ENCODE peak calls at places on chromosomes 3 and 15, in seven cellular contexts. W is fibroblast of lung, D is PC-9, B is PC-3, E is mammary epithelial cell, X is DND-41, R is mesendoderm. O is an unnamed sample.

GRCh38 chr3:53238881-53239280 is 16.9 kb downstream of the TKT start:
- DNase-seq in E (peak), R (no peak), X (no peak), W (no peak), B (no peak), D (no peak), O (no peak)

GRCh38 chr3:154018100-154018696 is 103.0 kb upstream of the ARHGEF26 start:
- DNase-seq in B (peak), R (peak), E (no peak), X (peak), D (peak), W (peak), O (peak)

GRCh38 chr3:106609666-106610301 is 741.0 kb upstream of the CBLB start:
- DNase-seq in B (peak), R (peak), W (peak), D (peak), X (peak), E (peak), O (peak)

GRCh38 chr15:40115670-40116093 is 7.0 kb upstream of the BMF start:
- DNase-seq in B (peak), D (peak), X (peak), E (peak), R (peak), W (no peak), O (no peak)

GRCh38 chr3:112136959-112137693 is 4.1 kb upstream of the GCSAM start:
- DNase-seq in R (peak), D (peak), E (peak), W (peak), X (no peak), B (peak), O (peak)

GRCh38 chr3:122944671-122945151 is 82.9 kb downstream of the SEMA5B start:
- DNase-seq in X (no peak), D (no peak), B (peak), R (no peak), E (peak), W (no peak), O (no peak)

GRCh38 chr3:13045904-13046568 is 27.2 kb downstream of the IQSEC1 start:
- DNase-seq in W (no peak), R (no peak), E (no peak), D (no peak), X (peak), B (no peak), O (no peak)

GRCh38 chr3:61666032-61666431 is 104.7 kb downstream of the PTPRG start:
- DNase-seq in R (no peak), D (no peak), B (no peak), X (peak), W (no peak), E (no peak), O (no peak)

GRCh38 chr3:178778579-178778978 is 242.3 kb downstream of the KCNMB2 start:
- DNase-seq in R (no peak), X (no peak), B (no peak), E (no peak), D (no peak), W (no peak), O (no peak)

GRCh38 chr15:91032919-91033803 is 10.8 kb upstream of the VPS33B start:
- DNase-seq in E (peak), X (peak), D (peak), W (no peak), R (peak), B (peak), O (peak)

GRCh38 chr3:69059688-69060087 is 7.6 kb upstream of the TMF1 start:
- DNase-seq in X (no peak), B (no peak), E (no peak), R (no peak), W (no peak), D (no peak), O (no peak)

GRCh38 chr3:69063636-69064035 is 11.5 kb upstream of the TMF1 start:
- DNase-seq in R (no peak), E (no peak), X (no peak), D (no peak), B (no peak), W (no peak), O (no peak)

GRCh38 chr3:69052567-69052898 is 400 bp upstream of the TMF1 start:
- DNase-seq in B (no peak), W (no peak), D (no peak), X (no peak), R (no peak), E (no peak), O (no peak)

GRCh38 chr3:69058947-69059224 is 6.8 kb upstream of the TMF1 start:
- DNase-seq in X (no peak), D (no peak), W (no peak), E (no peak), R (no peak), B (no peak), O (no peak)

DNA sequence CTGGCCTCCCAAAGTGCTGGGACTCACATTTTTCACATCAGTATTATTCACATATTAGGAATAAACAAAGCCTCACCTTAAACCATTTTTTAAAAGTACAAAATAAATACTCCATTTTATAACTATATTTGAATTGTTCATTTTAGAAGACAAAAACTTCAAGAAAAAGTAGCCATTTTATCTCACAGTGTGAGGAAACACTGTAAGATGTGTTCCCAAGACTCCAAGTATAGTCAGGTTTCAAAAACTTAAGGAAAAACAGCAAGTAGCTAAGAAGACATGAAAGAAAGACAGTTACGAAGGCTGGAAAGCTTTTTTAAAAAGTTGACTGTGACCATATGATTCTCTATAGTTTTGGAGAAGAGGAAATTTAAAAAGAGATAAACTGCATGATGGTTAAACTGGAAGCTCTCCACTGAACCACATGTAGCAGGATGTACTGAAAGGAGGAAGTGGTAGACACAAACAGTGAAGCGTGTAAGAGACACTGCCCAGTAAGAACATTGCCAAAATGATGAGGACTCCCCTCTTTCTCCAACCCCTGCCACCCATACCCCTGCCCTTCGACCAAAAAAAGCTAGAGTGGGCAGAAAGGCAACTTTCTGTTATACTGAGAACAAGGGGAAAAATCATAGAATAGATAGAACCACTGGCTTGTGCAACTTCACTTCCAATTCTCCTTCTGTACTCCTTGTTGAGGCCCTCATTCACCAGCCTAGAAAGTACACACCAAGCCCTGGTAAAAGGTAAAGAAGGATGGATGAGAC is 6.2 kb upstream of the TMF1 start:
- DNase-seq in W (no peak), X (peak), R (no peak), B (no peak), D (no peak), E (no peak), O (no peak)
- H3K4me2 ChIP-seq in W (no peak), X (peak), R (no peak), B (no peak), D (no peak), E (no peak), O (no peak)

DNA sequence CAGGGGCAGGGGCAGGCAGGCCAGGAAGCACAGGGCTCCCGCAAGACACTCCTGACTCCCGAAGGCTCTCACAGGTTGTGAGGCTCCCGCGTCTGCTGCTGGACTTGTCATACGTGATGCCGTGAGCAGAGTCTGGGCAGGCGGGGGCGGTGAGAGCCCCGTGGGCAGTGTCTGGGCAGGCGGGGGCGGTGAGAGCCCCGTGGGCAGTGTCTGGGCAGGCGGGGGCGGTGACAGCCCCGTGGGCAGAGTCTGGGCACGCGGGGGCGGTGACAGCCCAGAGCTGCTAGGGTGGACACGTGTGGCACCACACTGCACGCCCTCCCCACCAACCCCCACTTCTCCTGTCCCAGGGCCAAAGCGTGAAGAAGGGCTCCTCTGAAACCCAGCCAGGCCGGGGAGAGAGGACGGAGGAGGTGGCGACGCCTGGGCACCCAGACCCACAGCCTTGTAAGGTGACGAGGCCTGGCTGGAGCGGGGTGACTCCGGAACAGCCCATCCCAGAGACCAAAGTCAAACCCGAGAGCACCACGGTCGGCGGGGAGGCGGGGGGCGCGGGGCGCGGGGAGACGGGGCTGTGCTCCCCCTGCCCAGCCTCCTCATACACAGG is 35.0 kb downstream of the TNK2 start:
- DNase-seq in D (no peak), X (no peak), R (no peak), B (no peak), W (no peak), E (no peak), O (no peak)
- H3K4me2 ChIP-seq in D (peak), X (no peak), R (no peak), B (peak), W (no peak), E (no peak), O (peak)

DNA sequence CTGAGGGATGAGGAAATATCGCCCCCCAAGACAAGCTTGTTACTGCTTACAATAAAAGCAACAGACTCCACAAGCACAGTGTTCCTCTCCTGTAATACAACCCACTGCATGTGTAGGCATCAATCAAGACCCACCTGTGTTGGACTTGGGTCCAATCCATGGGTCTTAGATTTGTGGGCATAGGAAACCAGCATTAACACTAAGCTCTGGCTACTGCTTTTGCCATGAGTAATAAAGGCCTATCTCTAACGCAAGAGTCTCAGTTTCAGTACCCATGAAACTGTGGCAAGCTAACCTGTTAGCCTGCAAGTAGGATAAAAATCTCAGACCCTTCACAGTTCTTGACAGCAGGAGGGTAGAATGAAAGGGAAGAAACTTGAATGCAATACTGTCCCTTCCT is 5.2 kb upstream of the EIF1B start:
- DNase-seq in B (no peak), D (no peak), R (no peak), W (no peak), X (no peak), E (no peak), O (no peak)
- H3K4me2 ChIP-seq in B (no peak), D (no peak), R (no peak), W (no peak), X (no peak), E (no peak), O (no peak)

GRCh38 chr3:119891944-119892721 is 110.2 kb downstream of the NR1I2 start:
- DNase-seq in D (peak), X (peak), E (peak), B (peak), W (peak), R (peak), O (peak)
- H3K4me2 ChIP-seq in D (no peak), X (no peak), E (no peak), B (no peak), W (peak), R (no peak), O (no peak)

O was measured in HCT116.